ENCODE peak calls at places on chromosomes 6 and 20, in six cellular contexts. U is RWPE1; W is Right ventricle myocardium superior; X is activated CD4-positive, alpha-beta memory T cell treated with anti-CD3 and anti-CD28 coated beads, Interleukin-2, amount 10 ng/mL, durations not matched to agents 7 days and 5 days; O is small intestine; I is fibroblast of the aortic adventitia. H is an unnamed sample.

GRCh38 chr6:57040011-57040410 is 6.5 kb upstream of the KIAA1586 start:
- DNase-seq in U (no peak), W (no peak), X (no peak), O (no peak), I (no peak), H (no peak)

GRCh38 chr6:44665143-44665542 is 277.6 kb downstream of the CDC5L start:
- DNase-seq in U (no peak), W (no peak), X (no peak), O (no peak), I (no peak), H (no peak)

GRCh38 chr6:56364482-56365313 is 117.3 kb upstream of the COL21A1 start:
- DNase-seq in U (no peak), W (no peak), X (no peak), O (no peak), I (peak; percentile 95), H (no peak)

GRCh38 chr20:53923745-53924369 is 146.5 kb downstream of the BCAS1 start:
- DNase-seq in U (no peak), W (no peak), X (no peak), O (no peak), I (no peak), H (no peak)

GRCh38 chr20:14583413-14583812 is 246.0 kb upstream of the FLRT3 start:
- DNase-seq in U (peak; percentile 82), W (no peak), X (no peak), O (no peak), I (no peak), H (no peak)

GRCh38 chr6:157236040-157236725 is 87.1 kb downstream of the TMEM242 start:
- DNase-seq in U (no peak), W (peak; percentile 49), X (no peak), O (no peak), I (no peak), H (no peak)

GRCh38 chr6:31114540-31114876 is at the start of gene PSORS1C1:
- DNase-seq in U (peak; percentile 97), W (peak; percentile 91), X (no peak), O (peak; percentile 95), I (peak; percentile 97), H (peak; percentile 77)

GRCh38 chr6:32195652-32195901 is 3.1 kb upstream of the GPSM3 start:
- DNase-seq in U (peak; percentile 97), W (peak; percentile 100), X (peak; percentile 100), O (peak; percentile 100), I (peak; percentile 99), H (peak; percentile 100)

GRCh38 chr20:4234128-4234527 is 218.8 kb upstream of the RNF24 start:
- DNase-seq in U (peak; percentile 56), W (no peak), X (no peak), O (peak; percentile 29), I (peak; percentile 84), H (no peak)

GRCh38 chr20:22582960-22583772 is 1.2 kb downstream of the FOXA2 start:
- DNase-seq in U (no peak), W (no peak), X (no peak), O (no peak), I (no peak), H (no peak)

GRCh38 chr6:112041535-112041934 is 12.4 kb upstream of the CCN6 start:
- DNase-seq in U (no peak), W (no peak), X (no peak), O (no peak), I (no peak), H (no peak)

GRCh38 chr6:115058414-115059211 is 715.8 kb upstream of the HS3ST5 start:
- DNase-seq in U (no peak), W (no peak), X (no peak), O (no peak), I (no peak), H (no peak)

GRCh38 chr6:42551202-42551601 is 12.6 kb upstream of the UBR2 start:
- DNase-seq in U (peak; percentile 26), W (no peak), X (no peak), O (no peak), I (peak; percentile 40), H (no peak)

GRCh38 chr6:151141685-151142084 is 98.1 kb upstream of the AKAP12 start:
- DNase-seq in U (peak; percentile 42), W (no peak), X (no peak), O (no peak), I (no peak), H (peak; percentile 50)

GRCh38 chr6:35804996-35805736 is at the start of gene LHFPL5:
- DNase-seq in U (peak; percentile 80), W (peak; percentile 50), X (peak; percentile 61), O (peak; percentile 37), I (no peak), H (peak; percentile 16)

GRCh38 chr6:6918216-6918983 is 189.4 kb upstream of the RREB1 start:
- DNase-seq in U (peak; percentile 38), W (no peak), X (peak; percentile 18), O (no peak), I (peak; percentile 53), H (no peak)

GRCh38 chr6:159713984-159714383 is 13.3 kb upstream of the WTAP start:
- DNase-seq in U (no peak), W (no peak), X (no peak), O (no peak), I (no peak), H (no peak)

H was measured in heart right ventricle.